ENCODE peak calls at places on chromosomes 5 and 9, in five cellular contexts. V, X, U, J and K are unnamed samples.

GRCh38 chr5:150513375-150514309 is 5.7 kb downstream of the NDST1 start:
- ATAC-seq in V (no peak), X (no peak), U (no peak), J (no peak), K (no peak)

GRCh38 chr9:33329996-33330395 is 39.7 kb downstream of the NFX1 start:
- ATAC-seq in V (peak; percentile 70), X (no peak), U (peak; percentile 62), J (no peak), K (no peak)

GRCh38 chr9:17832812-17833211 is 253.9 kb downstream of the SH3GL2 start:
- ATAC-seq in V (no peak), X (no peak), U (no peak), J (no peak), K (no peak)

GRCh38 chr5:40623480-40624420 is 56.0 kb upstream of the PTGER4 start:
- ATAC-seq in V (no peak), X (peak; percentile 88), U (no peak), J (no peak), K (no peak)

GRCh38 chr5:8879248-8879647 is 666.6 kb downstream of the SEMA5A start:
- ATAC-seq in V (no peak), X (no peak), U (no peak), J (no peak), K (peak; percentile 45)

GRCh38 chr5:170761048-170761707 is 22.3 kb upstream of the GABRP start:
- ATAC-seq in V (no peak), X (no peak), U (no peak), J (no peak), K (no peak)

GRCh38 chr9:34197756-34198711 is 19.2 kb downstream of the UBAP1 start:
- ATAC-seq in V (peak; percentile 31), X (no peak), U (peak; percentile 61), J (no peak), K (no peak)

GRCh38 chr5:39080597-39081204 is 6.5 kb upstream of the RICTOR start:
- ATAC-seq in V (peak; percentile 83), X (no peak), U (peak; percentile 74), J (peak; percentile 82), K (no peak)

GRCh38 chr5:170219615-170220014 is 13.2 kb upstream of the C5orf58 start:
- ATAC-seq in V (no peak), X (no peak), U (peak; percentile 75), J (no peak), K (no peak)

GRCh38 chr5:143376911-143377838 is 26.3 kb downstream of the NR3C1 start:
- ATAC-seq in V (no peak), X (no peak), U (peak; percentile 76), J (no peak), K (no peak)

GRCh38 chr9:74948897-74949296 is 3.8 kb downstream of the C9orf40 start:
- ATAC-seq in V (no peak), X (no peak), U (no peak), J (no peak), K (no peak)

GRCh38 chr5:27172708-27173107 is 134.3 kb upstream of the CDH9 start:
- ATAC-seq in V (no peak), X (no peak), U (no peak), J (no peak), K (no peak)

GRCh38 chr9:134214766-134215394 is 50.5 kb upstream of the RNU6ATAC start:
- ATAC-seq in V (peak; percentile 11), X (no peak), U (peak; percentile 9), J (no peak), K (no peak)